ENCODE peak calls at places on chromosomes 4 and X, in ten cellular contexts. J is H54; E is right atrium auricular region; M is iris pigment epithelial cell; G is NCI-H1417; I is COR-L47; T is AG04450; O is NCI-H146; U is stimulated activated CD4-positive, alpha-beta T cell treated with anti-CD3 and anti-CD28 coated beads, TNF-alpha, amount 100 ng/mL, for 4 hours; F is Calu3. C is an unnamed sample.

GRCh38 chr4:114729339-114729738 is 130.7 kb downstream of the UGT8 start:
- DNase-seq in G (peak), E (no peak), U (no peak), F (no peak), T (no peak), J (no peak), M (no peak), I (peak), O (peak), C (no peak)

GRCh38 chr4:109040441-109040840 is 262.0 kb downstream of the COL25A1 start:
- DNase-seq in I (no peak), T (no peak), O (no peak), G (no peak), M (peak), E (no peak), J (no peak), F (no peak), U (no peak), C (no peak)

GRCh38 chrX:112761239-112762207 is 79.1 kb downstream of the AMOT start:
- DNase-seq in J (no peak), U (no peak), E (no peak), T (no peak), F (no peak), M (no peak), I (no peak), O (no peak), G (no peak), C (no peak)

GRCh38 chr4:112531146-112531545 is 15.2 kb upstream of the NEUROG2 start:
- DNase-seq in I (no peak), F (no peak), J (no peak), U (no peak), O (no peak), T (no peak), G (no peak), E (no peak), M (peak), C (no peak)

GRCh38 chrX:39895228-39896110 is 202.3 kb downstream of the BCOR start:
- DNase-seq in I (peak), T (no peak), F (peak), M (no peak), O (peak), E (no peak), U (no peak), J (no peak), G (peak), C (no peak)

GRCh38 chrX:93660575-93660974 is 12.8 kb downstream of the NAP1L3 start:
- DNase-seq in J (no peak), E (no peak), U (no peak), G (no peak), O (peak), M (no peak), I (no peak), F (no peak), T (no peak), C (no peak)

GRCh38 chr4:182828678-182829025 is 88.5 kb downstream of the DCTD start:
- DNase-seq in T (no peak), M (no peak), G (peak), I (no peak), E (no peak), J (no peak), O (peak), F (no peak), U (no peak), C (no peak)

GRCh38 chr4:101348367-101348827 is 1.1 kb upstream of the PPP3CA start:
- DNase-seq in F (no peak), U (no peak), G (peak), J (no peak), M (no peak), E (peak), T (no peak), I (no peak), O (peak), C (no peak)